ENCODE peak calls at places on chromosome 15, in ten cellular contexts. G is A673; L is CD8-positive, alpha-beta memory T cell; Y is fibroblast of lung; V is left lung; I is uterus; U is mesendoderm; X is A549; M is endodermal cell; T is adrenal gland. Q is an unnamed sample.

GRCh38 chr15:28023933-28024888 is 74.9 kb downstream of the OCA2 start:
- DNase-seq in G (no peak), L (no peak), Y (no peak), V (no peak), I (no peak), U (no peak), X (no peak), M (no peak), T (no peak), Q (no peak)

GRCh38 chr15:100880139-100880896 is 687 bp downstream of the ALDH1A3 start:
- DNase-seq in G (no peak), L (no peak), Y (no peak), V (no peak), I (no peak), U (peak), X (no peak), M (peak), T (no peak), Q (no peak)

GRCh38 chr15:77419050-77419835 is 661 bp downstream of the PEAK1 start:
- DNase-seq in G (peak), L (peak), Y (peak), V (peak), I (peak), U (peak), X (peak), M (peak), T (peak), Q (peak)

GRCh38 chr15:77187751-77188464 is 117.0 kb upstream of the TSPAN3 start:
- DNase-seq in G (peak), L (no peak), Y (peak), V (peak), I (peak), U (no peak), X (no peak), M (no peak), T (peak), Q (no peak)

GRCh38 chr15:89333959-89334509 is 590 bp downstream of the POLG start:
- DNase-seq in G (no peak), L (no peak), Y (no peak), V (peak), I (no peak), U (no peak), X (no peak), M (no peak), T (no peak), Q (peak)

GRCh38 chr15:39079296-39079834 is 501.5 kb upstream of the THBS1 start:
- DNase-seq in G (no peak), L (no peak), Y (peak), V (no peak), I (no peak), U (no peak), X (peak), M (no peak), T (no peak), Q (no peak)

GRCh38 chr15:30985081-30985531 is 6.3 kb downstream of the MTMR10 start:
- DNase-seq in G (peak), L (no peak), Y (peak), V (no peak), I (no peak), U (no peak), X (no peak), M (no peak), T (peak), Q (no peak)

GRCh38 chr15:42270551-42270950 is 2.5 kb upstream of the GANC start:
- DNase-seq in G (no peak), L (no peak), Y (no peak), V (no peak), I (no peak), U (no peak), X (no peak), M (no peak), T (no peak), Q (no peak)

GRCh38 chr15:100001405-100001804 is 268.2 kb upstream of the LYSMD4 start:
- DNase-seq in G (no peak), L (no peak), Y (no peak), V (no peak), I (no peak), U (no peak), X (no peak), M (no peak), T (no peak), Q (no peak)

GRCh38 chr15:62850791-62851291 is 191.7 kb upstream of the TPM1 start:
- DNase-seq in G (peak), L (no peak), Y (no peak), V (no peak), I (no peak), U (peak), X (peak), M (peak), T (no peak), Q (no peak)

GRCh38 chr15:72105111-72105510 is 12.8 kb downstream of the MYO9A start:
- DNase-seq in G (no peak), L (no peak), Y (no peak), V (no peak), I (no peak), U (no peak), X (no peak), M (no peak), T (no peak), Q (no peak)

GRCh38 chr15:84766461-84767005 is 18.1 kb downstream of the ZNF592 start:
- DNase-seq in G (no peak), L (no peak), Y (no peak), V (no peak), I (no peak), U (no peak), X (no peak), M (no peak), T (no peak), Q (no peak)

GRCh38 chr15:25886498-25887140 is 23.5 kb upstream of the ATP10A start:
- DNase-seq in G (no peak), L (no peak), Y (peak), V (peak), I (no peak), U (peak), X (no peak), M (peak), T (peak), Q (peak)

GRCh38 chr15:80556694-80557367 is 138.3 kb upstream of the ABHD17C start:
- DNase-seq in G (no peak), L (no peak), Y (peak), V (peak), I (no peak), U (no peak), X (no peak), M (no peak), T (peak), Q (no peak)

GRCh38 chr15:56207711-56208110 is 36.0 kb downstream of the RFX7 start:
- DNase-seq in G (no peak), L (no peak), Y (no peak), V (no peak), I (no peak), U (no peak), X (no peak), M (no peak), T (no peak), Q (no peak)

GRCh38 chr15:76393614-76394013 is 57.0 kb downstream of the ISL2 start:
- DNase-seq in G (peak), L (no peak), Y (no peak), V (no peak), I (no peak), U (peak), X (no peak), M (no peak), T (no peak), Q (peak)

GRCh38 chr15:63473749-63473998 is 30.7 kb upstream of the USP3 start:
- DNase-seq in G (no peak), L (no peak), Y (no peak), V (no peak), I (no peak), U (no peak), X (no peak), M (no peak), T (no peak), Q (no peak)

GRCh38 chr15:98729446-98730042 is 81.2 kb downstream of the IGF1R start:
- DNase-seq in G (no peak), L (no peak), Y (no peak), V (no peak), I (no peak), U (no peak), X (no peak), M (no peak), T (peak), Q (peak)

GRCh38 chr15:86834115-86834863 is 754.6 kb downstream of the AGBL1 start:
- DNase-seq in G (no peak), L (no peak), Y (no peak), V (no peak), I (no peak), U (no peak), X (no peak), M (no peak), T (no peak), Q (no peak)

GRCh38 chr15:78105541-78106241 is 13.3 kb downstream of the SH2D7 start:
- DNase-seq in G (no peak), L (no peak), Y (no peak), V (peak), I (no peak), U (no peak), X (no peak), M (no peak), T (peak), Q (peak)

GRCh38 chr15:79918278-79918677 is 21.5 kb upstream of the MTHFS start:
- DNase-seq in G (no peak), L (no peak), Y (no peak), V (no peak), I (no peak), U (no peak), X (no peak), M (peak), T (no peak), Q (no peak)

GRCh38 chr15:31471731-31472430 is 145.2 kb downstream of the KLF13 start:
- DNase-seq in G (no peak), L (no peak), Y (peak), V (no peak), I (peak), U (no peak), X (no peak), M (peak), T (no peak), Q (no peak)

GRCh38 chr15:69031013-69032001 is 16.8 kb downstream of the NOX5 start:
- DNase-seq in G (peak), L (no peak), Y (peak), V (peak), I (no peak), U (peak), X (peak), M (peak), T (peak), Q (peak)

GRCh38 chr15:93974804-93975481 is 256.4 kb upstream of the MCTP2 start:
- DNase-seq in G (peak), L (no peak), Y (peak), V (no peak), I (peak), U (peak), X (peak), M (peak), T (no peak), Q (no peak)

GRCh38 chr15:92130244-92130643 is 263.4 kb upstream of the ST8SIA2 start:
- DNase-seq in G (no peak), L (no peak), Y (no peak), V (no peak), I (no peak), U (no peak), X (no peak), M (no peak), T (no peak), Q (no peak)

GRCh38 chr15:25797511-25798206 is 65.5 kb downstream of the ATP10A start:
- DNase-seq in G (no peak), L (no peak), Y (no peak), V (peak), I (no peak), U (no peak), X (no peak), M (no peak), T (peak), Q (peak)

GRCh38 chr15:80574590-80574989 is 120.5 kb upstream of the ABHD17C start:
- DNase-seq in G (no peak), L (no peak), Y (no peak), V (no peak), I (no peak), U (peak), X (no peak), M (no peak), T (no peak), Q (no peak)

GRCh38 chr15:66095871-66096710 is 157.5 kb downstream of the MEGF11 start:
- DNase-seq in G (no peak), L (no peak), Y (no peak), V (peak), I (no peak), U (no peak), X (no peak), M (peak), T (no peak), Q (no peak)

GRCh38 chr15:96309143-96309542 is 21.4 kb upstream of the NR2F2 start:
- DNase-seq in G (no peak), L (no peak), Y (no peak), V (no peak), I (no peak), U (no peak), X (no peak), M (no peak), T (no peak), Q (no peak)

GRCh38 chr15:58475573-58476524 is 44.1 kb downstream of the LIPC start:
- DNase-seq in G (peak), L (no peak), Y (peak), V (no peak), I (no peak), U (no peak), X (no peak), M (no peak), T (no peak), Q (peak)

GRCh38 chr15:25849431-25849921 is 13.7 kb downstream of the ATP10A start:
- DNase-seq in G (peak), L (no peak), Y (peak), V (no peak), I (no peak), U (no peak), X (no peak), M (no peak), T (peak), Q (no peak)

GRCh38 chr15:84734794-84735479 is 13.5 kb upstream of the ZNF592 start:
- DNase-seq in G (peak), L (peak), Y (peak), V (peak), I (no peak), U (peak), X (peak), M (peak), T (peak), Q (no peak)

DNA sequence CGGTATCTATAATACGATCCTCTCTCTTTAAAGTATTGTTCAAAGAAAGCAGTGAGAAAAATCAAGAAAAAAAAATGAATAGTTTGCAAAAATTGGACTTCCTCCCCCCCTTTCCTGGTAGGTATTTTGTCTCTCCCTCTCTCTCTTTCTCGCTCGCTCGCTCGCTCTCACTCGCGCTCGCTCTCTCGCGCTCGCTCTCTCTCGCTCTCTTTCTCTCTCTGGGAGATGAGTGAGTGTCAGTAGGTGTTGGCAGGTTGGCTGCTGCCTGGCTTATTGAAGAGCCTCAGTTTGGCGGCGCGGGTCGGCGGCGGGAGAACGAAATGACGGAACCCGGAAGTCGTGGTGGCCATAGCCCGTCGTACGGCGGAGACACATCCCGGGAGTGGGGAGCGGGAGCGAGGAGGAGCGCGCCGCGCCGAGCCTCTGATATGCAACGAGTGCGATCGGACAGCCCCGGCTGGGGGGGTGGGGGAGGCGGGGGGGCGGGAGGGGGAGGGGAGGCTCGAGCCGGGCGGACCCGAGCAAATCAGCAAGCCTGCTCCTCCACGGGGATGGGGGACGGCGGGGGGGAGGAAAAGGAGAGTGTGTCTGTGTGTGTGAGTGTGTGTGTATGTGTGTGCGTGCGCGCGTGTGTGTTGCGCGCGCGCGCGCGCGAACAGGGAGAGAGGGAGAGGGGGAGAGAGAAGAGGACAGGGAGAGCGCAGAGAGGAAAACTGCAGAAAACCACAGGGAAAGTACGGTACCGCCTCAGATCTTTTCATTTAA is at the start of gene MEIS2:
- DNase-seq in G (peak), L (no peak), Y (peak), V (peak), I (peak), U (peak), X (peak), M (peak), T (peak), Q (peak)
- H3K27ac ChIP-seq in G (peak), L (peak), Y (peak), V (peak), I (peak), U (peak), X (peak), M (peak), T (peak), Q (peak)

DNA sequence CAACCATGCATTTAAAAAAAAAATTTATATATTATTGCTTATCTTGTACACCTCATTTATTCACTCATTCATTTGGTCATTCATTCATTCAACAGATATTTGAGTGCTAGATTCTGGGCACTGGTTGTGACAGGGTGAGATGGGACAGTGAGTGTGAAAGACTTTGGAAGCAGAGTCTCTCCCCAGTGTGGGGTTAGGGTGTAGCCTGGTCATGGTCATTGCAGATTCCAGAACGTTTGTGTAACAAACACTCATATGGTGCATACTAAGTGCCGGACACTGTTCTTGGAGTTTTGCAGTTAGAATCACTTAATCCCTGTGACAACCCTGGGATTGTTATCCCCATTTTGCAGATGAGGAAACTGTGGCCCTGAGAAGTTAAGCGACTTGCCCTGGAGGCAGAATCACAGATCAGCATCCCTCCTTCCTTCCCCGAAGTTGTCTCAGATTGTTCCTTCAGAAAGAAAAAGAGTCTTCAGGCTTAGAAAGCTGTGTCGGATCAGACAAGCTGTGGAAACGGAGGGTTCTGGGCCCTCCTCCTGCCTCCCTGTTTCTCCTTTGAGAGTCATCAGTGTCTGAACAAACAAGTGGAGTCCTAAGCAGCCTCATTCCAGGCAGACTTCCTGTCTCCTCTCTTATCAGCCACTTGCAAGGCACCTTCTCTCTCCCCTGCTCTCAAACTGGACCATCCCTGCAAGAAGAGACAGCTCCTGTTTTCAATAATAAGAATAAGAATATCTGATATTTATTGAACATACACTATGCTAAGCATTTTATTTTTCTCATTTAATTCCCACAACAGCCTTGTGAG is 6.3 kb downstream of the LOXL1 start:
- DNase-seq in G (no peak), L (no peak), Y (no peak), V (no peak), I (no peak), U (no peak), X (no peak), M (no peak), T (no peak), Q (peak)
- H3K27ac ChIP-seq in G (no peak), L (no peak), Y (no peak), V (no peak), I (no peak), U (no peak), X (no peak), M (no peak), T (no peak), Q (no peak)

DNA sequence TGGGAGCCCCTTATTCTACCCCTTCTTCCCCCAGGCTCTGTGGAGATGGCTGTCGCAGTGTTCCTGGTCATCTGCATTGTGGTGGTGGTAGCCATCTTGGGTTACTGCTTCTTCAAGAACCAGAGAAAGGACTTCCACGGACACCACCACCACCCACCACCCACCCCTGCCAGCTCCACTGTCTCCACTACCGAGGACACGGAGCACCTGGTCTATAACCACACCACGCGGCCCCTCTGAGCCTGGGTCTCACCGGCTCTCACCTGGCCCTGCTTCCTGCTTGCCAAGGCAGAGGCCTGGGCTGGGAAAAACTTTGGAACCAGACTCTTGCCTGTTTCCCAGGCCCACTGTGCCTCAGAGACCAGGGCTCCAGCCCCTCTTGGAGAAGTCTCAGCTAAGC is 12.9 kb downstream of the SPINT1 start:
- DNase-seq in G (no peak), L (no peak), Y (no peak), V (no peak), I (no peak), U (no peak), X (no peak), M (no peak), T (no peak), Q (no peak)
- H3K27ac ChIP-seq in G (no peak), L (no peak), Y (no peak), V (peak), I (no peak), U (no peak), X (peak), M (no peak), T (no peak), Q (no peak)

DNA sequence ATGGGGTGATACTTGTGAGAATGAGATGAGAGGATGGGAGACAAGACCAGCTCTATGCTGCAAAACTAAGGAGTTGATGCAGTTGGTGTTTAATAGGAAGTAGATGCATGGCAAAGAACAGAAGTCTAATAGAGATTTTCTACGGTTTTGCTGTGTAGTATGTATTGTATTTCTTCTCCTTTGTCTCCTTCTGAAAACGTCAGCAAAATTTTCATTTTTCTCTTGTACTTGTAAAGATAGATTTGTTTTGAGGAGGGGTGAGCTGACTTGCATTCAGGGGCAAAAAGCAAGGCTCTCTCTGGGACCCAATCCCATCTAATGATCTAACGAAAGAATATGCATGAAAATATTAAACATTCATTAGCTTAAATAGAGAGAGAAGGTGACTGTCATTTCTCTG is 94.6 kb upstream of the NANOGP8 start:
- DNase-seq in G (no peak), L (no peak), Y (no peak), V (no peak), I (no peak), U (no peak), X (no peak), M (no peak), T (no peak), Q (no peak)
- H3K27ac ChIP-seq in G (no peak), L (no peak), Y (no peak), V (no peak), I (no peak), U (no peak), X (no peak), M (no peak), T (no peak), Q (no peak)

DNA sequence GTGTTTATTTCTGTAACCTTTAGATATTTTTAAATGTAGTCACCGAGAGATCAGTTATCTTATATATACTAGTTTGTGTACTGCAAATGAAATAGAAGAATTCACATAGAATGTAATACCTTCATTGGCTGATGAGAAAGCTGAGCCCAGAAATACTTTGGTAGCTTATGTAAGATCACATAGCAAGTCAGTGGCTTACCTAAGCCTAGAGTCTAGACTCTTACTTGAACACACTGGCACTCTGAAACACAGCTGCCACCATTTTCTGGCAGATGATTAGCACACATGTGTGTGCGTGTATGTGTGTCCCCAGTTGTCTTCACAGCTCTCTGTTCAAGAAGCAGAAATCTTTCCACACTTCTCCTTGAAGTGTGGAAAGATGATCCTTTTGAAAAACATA is 124.3 kb downstream of the NEO1 start:
- DNase-seq in G (no peak), L (no peak), Y (no peak), V (no peak), I (no peak), U (no peak), X (no peak), M (no peak), T (no peak), Q (no peak)
- H3K27ac ChIP-seq in G (no peak), L (no peak), Y (no peak), V (no peak), I (no peak), U (no peak), X (no peak), M (no peak), T (no peak), Q (no peak)